ENCODE peak calls at places on chromosomes 2 and 18, in seven cellular contexts. S is lower lobe of right lung; U is IMR-90; E is astrocyte of the spinal cord; J is DMS 273 treated with DMSO at 0.1 percent for 48 hours; O is A549; X is stimulated activated CD4-positive, alpha-beta T cell treated with anti-CD3 and anti-CD28 coated beads, Interleukin-2, amount 100 ng/mL, for 48 hours. A is an unnamed sample.
A peak's percentile ranks its signal among the peaks of the same experiment; 100 is the strongest.

GRCh38 chr2:20065885-20066602 is 14.6 kb upstream of the LAPTM4A start:
- DNase-seq in S (no peak), U (peak; percentile 60), E (peak; percentile 74), J (peak; percentile 91), O (peak; percentile 86), X (peak; percentile 7), A (no peak)

GRCh38 chr18:48850891-48851302 is 99.9 kb downstream of the SMAD7 start:
- DNase-seq in S (no peak), U (peak; percentile 54), E (peak; percentile 66), J (no peak), O (no peak), X (no peak), A (no peak)

GRCh38 chr2:234454433-234454832 is 42.4 kb downstream of the ARL4C start:
- DNase-seq in S (no peak), U (no peak), E (no peak), J (no peak), O (no peak), X (no peak), A (no peak)

GRCh38 chr18:51802589-51802988 is 537.4 kb upstream of the DCC start:
- DNase-seq in S (no peak), U (no peak), E (no peak), J (no peak), O (no peak), X (no peak), A (no peak)

GRCh38 chr2:32806857-32807256 is 139.9 kb upstream of the LTBP1 start:
- DNase-seq in S (no peak), U (no peak), E (no peak), J (no peak), O (no peak), X (no peak), A (no peak)

GRCh38 chr2:66665124-66665984 is 230.4 kb downstream of the MEIS1 start:
- DNase-seq in S (no peak), U (peak; percentile 65), E (no peak), J (no peak), O (no peak), X (no peak), A (no peak)

GRCh38 chr2:96847586-96847985 is 3.8 kb upstream of the ANKRD23 start:
- DNase-seq in S (no peak), U (no peak), E (no peak), J (no peak), O (no peak), X (no peak), A (no peak)

GRCh38 chr2:12678189-12678588 is 38.5 kb upstream of the TRIB2 start:
- DNase-seq in S (no peak), U (peak; percentile 12), E (no peak), J (no peak), O (no peak), X (no peak), A (no peak)

GRCh38 chr2:186561467-186562208 is 28.2 kb upstream of the ITGAV start:
- DNase-seq in S (no peak), U (no peak), E (no peak), J (no peak), O (peak; percentile 37), X (no peak), A (no peak)

GRCh38 chr2:201363857-201364560 is 6.9 kb upstream of the FLACC1 start:
- DNase-seq in S (no peak), U (peak; percentile 71), E (peak; percentile 60), J (peak; percentile 1), O (peak; percentile 56), X (peak; percentile 6), A (no peak)

GRCh38 chr2:112317303-112318158 is 42.1 kb downstream of the ZC3H6 start:
- DNase-seq in S (no peak), U (peak; percentile 52), E (no peak), J (no peak), O (no peak), X (no peak), A (no peak)

GRCh38 chr2:158760887-158761286 is 34.2 kb upstream of the DAPL1 start:
- DNase-seq in S (no peak), U (no peak), E (no peak), J (no peak), O (no peak), X (no peak), A (no peak)

GRCh38 chr2:228848638-228849037 is 422.4 kb downstream of the PID1 start:
- DNase-seq in S (no peak), U (no peak), E (peak; percentile 8), J (no peak), O (no peak), X (no peak), A (no peak)

GRCh38 chr2:108633379-108633778 is 85.9 kb upstream of the RANBP2 start:
- DNase-seq in S (no peak), U (no peak), E (no peak), J (no peak), O (no peak), X (no peak), A (no peak)

GRCh38 chr18:45667056-45667455 is 51.8 kb downstream of the SLC14A2 start:
- DNase-seq in S (no peak), U (no peak), E (no peak), J (no peak), O (no peak), X (no peak), A (no peak)

GRCh38 chr2:40311026-40311425 is 140.9 kb downstream of the SLC8A1 start:
- DNase-seq in S (no peak), U (no peak), E (no peak), J (no peak), O (no peak), X (no peak), A (no peak)

GRCh38 chr2:219017166-219017931 is 24.0 kb downstream of the CFAP65 start:
- DNase-seq in S (peak; percentile 27), U (no peak), E (no peak), J (no peak), O (no peak), X (no peak), A (no peak)

GRCh38 chr2:102540882-102541281 is 67.9 kb downstream of the SLC9A4 start:
- DNase-seq in S (no peak), U (no peak), E (no peak), J (no peak), O (no peak), X (no peak), A (no peak)

GRCh38 chr18:12520442-12520992 is 112.8 kb downstream of the PRELID3A start:
- DNase-seq in S (no peak), U (peak; percentile 10), E (no peak), J (peak; percentile 93), O (no peak), X (no peak), A (no peak)

GRCh38 chr18:62450546-62451395 is 72.1 kb upstream of the ZCCHC2 start:
- DNase-seq in S (peak; percentile 77), U (peak; percentile 63), E (peak; percentile 70), J (peak; percentile 94), O (peak; percentile 82), X (no peak), A (peak; percentile 91)